ENCODE peak calls at places on chromosomes 6 and 20, in four cellular contexts. Q is foreskin fibroblast; A is fibroblast of mammary gland; W is CD4-positive, CD25-positive, alpha-beta regulatory T cell. R is an unnamed sample.

GRCh38 chr6:6332873-6333272 is 12.4 kb upstream of the F13A1 start:
- DNase-seq in Q (no peak), A (no peak), W (no peak), R (no peak)

GRCh38 chr6:129786548-129786947 is 74.6 kb downstream of the TMEM244 start:
- DNase-seq in Q (peak), A (peak), W (no peak), R (no peak)

GRCh38 chr20:856361-856775 is 22.9 kb downstream of the FAM110A start:
- DNase-seq in Q (peak), A (peak), W (peak), R (no peak)

GRCh38 chr20:57190536-57191265 is 75.7 kb downstream of the BMP7 start:
- DNase-seq in Q (no peak), A (peak), W (no peak), R (no peak)

GRCh38 chr20:3788685-3789155 is 2.2 kb upstream of the CENPB start:
- DNase-seq in Q (no peak), A (no peak), W (no peak), R (peak)

GRCh38 chr20:7113577-7114466 is 346.3 kb downstream of the BMP2 start:
- DNase-seq in Q (peak), A (peak), W (no peak), R (peak)

GRCh38 chr6:158057213-158057987 is 75.7 kb downstream of the SYNJ2 start:
- DNase-seq in Q (peak), A (peak), W (no peak), R (no peak)

GRCh38 chr6:52104979-52105378 is 17.6 kb upstream of the PKHD1 start:
- DNase-seq in Q (no peak), A (peak), W (no peak), R (no peak)

GRCh38 chr6:92828786-92829185 is 590.6 kb downstream of the EPHA7 start:
- DNase-seq in Q (no peak), A (no peak), W (no peak), R (no peak)

GRCh38 chr6:119479860-119480655 is 130.5 kb upstream of the MAN1A1 start:
- DNase-seq in Q (peak), A (peak), W (no peak), R (no peak)

GRCh38 chr20:41599699-41600104 is 18.5 kb downstream of the CHD6 start:
- DNase-seq in Q (no peak), A (no peak), W (no peak), R (no peak)

GRCh38 chr6:13924146-13924948 is 405 bp upstream of the RNF182 start:
- DNase-seq in Q (peak), A (peak), W (peak), R (peak)

GRCh38 chr20:57069442-57069841 is 197.0 kb downstream of the BMP7 start:
- DNase-seq in Q (no peak), A (no peak), W (no peak), R (no peak)

GRCh38 chr6:54093306-54093705 is 17.9 kb upstream of the MLIP start:
- DNase-seq in Q (no peak), A (no peak), W (no peak), R (no peak)

GRCh38 chr6:129678463-129678862 is 31.5 kb downstream of the ARHGAP18 start:
- DNase-seq in Q (no peak), A (no peak), W (no peak), R (no peak)

GRCh38 chr20:2610941-2611720 is 41.3 kb upstream of the NOP56 start:
- DNase-seq in Q (no peak), A (no peak), W (no peak), R (no peak)

GRCh38 chr6:154995241-154996162 is at the start of gene TIAM2:
- DNase-seq in Q (no peak), A (peak), W (no peak), R (peak)

GRCh38 chr6:6546318-6547110 is 42.0 kb upstream of the LY86 start:
- DNase-seq in Q (no peak), A (peak), W (peak), R (no peak)

DNA sequence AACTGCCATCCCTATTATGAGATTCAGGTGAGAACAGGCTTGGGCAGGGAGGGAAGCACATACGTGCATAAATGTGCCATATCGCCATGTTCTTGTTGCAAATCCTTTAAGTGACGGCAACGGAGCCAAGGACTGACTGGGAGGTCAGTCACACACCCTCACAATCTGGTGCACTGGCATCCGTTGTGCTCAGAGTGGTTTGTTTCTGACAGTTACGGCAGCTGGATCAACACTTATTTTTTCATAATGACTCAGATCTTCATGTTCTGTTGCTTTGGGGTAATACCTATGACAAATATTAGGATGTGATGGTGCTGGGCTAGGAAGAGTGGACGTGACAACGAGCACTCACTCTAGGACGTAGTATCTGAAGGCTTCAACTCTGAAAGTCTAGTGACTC is 56.2 kb upstream of the PREP start:
- DNase-seq in Q (peak), A (no peak), W (peak), R (no peak)
- H3K4me3 ChIP-seq in Q (no peak), A (no peak), W (peak), R (no peak)

GRCh38 chr6:29625337-29625930 is 7.5 kb downstream of the GABBR1 start:
- DNase-seq in Q (no peak), A (no peak), W (no peak), R (no peak)
- H3K4me3 ChIP-seq in Q (no peak), A (no peak), W (no peak), R (no peak)

DNA sequence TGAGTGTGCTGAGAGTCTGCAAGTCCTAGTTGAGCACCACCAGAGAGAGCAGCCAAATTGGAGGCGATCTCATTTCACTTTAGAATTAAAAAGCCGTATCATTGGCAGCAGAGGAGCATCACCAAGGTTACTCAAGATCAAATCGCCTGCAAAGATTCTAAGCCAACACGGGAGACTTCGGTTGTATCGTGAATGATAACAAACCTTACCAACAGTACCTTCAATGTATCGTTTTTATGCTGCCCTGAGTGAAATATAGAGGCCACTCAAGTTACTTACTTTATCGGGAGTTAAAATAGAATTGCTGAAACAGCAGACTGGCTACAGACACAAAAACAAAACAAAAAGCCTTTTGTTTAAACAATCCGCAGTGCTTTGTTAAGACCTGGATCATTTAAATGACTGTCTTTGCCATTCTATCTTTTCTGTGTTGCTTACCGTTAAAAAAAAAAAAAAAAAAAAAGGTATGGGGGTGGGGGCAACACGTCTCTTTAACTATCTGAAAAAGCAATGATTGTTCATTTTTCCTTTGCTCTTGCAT is 14.2 kb downstream of the NHSL1 start:
- DNase-seq in Q (no peak), A (peak), W (no peak), R (no peak)
- H3K4me3 ChIP-seq in Q (no peak), A (no peak), W (no peak), R (peak)

DNA sequence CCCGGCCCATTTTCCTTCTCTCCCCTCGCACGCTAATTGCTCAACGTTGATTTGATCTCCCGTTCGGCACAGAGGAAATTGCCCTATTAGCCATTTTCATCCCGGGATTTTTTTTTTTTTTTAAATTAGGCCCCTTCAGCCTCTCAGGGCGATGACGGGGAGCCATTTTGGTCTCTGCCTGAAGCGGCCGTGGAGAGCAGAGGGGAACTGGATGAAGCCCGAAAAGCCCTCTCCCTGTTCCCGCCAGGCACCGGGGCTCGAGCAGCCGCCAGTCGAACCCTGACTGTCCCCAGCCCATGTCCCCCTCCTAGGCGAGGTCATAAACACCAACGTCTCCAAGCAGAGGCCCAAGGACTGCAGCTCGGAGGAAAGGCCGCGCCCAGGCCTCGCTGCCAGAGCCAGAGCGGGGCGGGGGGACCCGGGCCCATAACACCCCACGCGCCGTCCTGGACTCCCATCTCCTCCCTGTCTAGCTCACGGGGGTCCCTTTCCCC is 44.7 kb downstream of the MDFI start:
- DNase-seq in Q (no peak), A (no peak), W (no peak), R (no peak)
- H3K4me3 ChIP-seq in Q (peak), A (peak), W (no peak), R (no peak)

GRCh38 chr6:70684794-70685493 is 17.3 kb downstream of the SMAP1 start:
- DNase-seq in Q (no peak), A (no peak), W (no peak), R (no peak)
- H3K4me3 ChIP-seq in Q (no peak), A (no peak), W (no peak), R (no peak)

DNA sequence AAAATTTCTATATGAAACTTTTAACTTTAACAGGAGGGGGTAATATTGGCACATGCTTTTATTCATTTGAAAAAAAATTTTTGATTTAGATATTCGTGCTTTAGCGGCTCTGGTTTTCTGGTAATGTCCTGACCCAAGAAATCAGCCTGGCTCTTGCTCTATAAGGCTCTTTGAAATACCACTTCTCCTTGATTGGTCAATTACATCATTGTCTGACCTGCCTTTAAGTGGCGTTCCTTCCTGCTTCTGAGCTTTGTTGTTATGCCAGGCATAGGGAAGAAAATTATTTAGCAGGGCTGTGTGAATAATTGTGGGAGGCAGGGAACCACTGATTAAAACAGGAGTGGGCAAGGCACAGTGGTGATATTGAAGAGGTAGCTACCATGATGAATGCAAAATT is 3.9 kb downstream of the RNF144B start:
- DNase-seq in Q (no peak), A (no peak), W (no peak), R (no peak)
- H3K4me3 ChIP-seq in Q (no peak), A (no peak), W (no peak), R (no peak)

R was measured in HAP-1.